ENCODE peak calls at places on chromosomes 5 and 9, in seven cellular contexts. One of them, this sample, is unnamed.
A peak's percentile ranks its signal among the peaks of the same experiment; 100 is the strongest.

GRCh38 chr5:172556262-172556661 is 84.8 kb upstream of the NEURL1B start:
- DNase-seq in effector memory CD4-positive, alpha-beta T cell: no peak
- DNase-seq in endodermal cell: no peak
- DNase-seq in aorta: peak; percentile 31
- DNase-seq in neuronal stem cell: no peak
- DNase-seq in AG04449: no peak
- DNase-seq in AG10803: no peak
- DNase-seq in this sample: no peak

GRCh38 chr9:75685059-75685458 is 205.4 kb upstream of the PCSK5 start:
- DNase-seq in effector memory CD4-positive, alpha-beta T cell: no peak
- DNase-seq in endodermal cell: no peak
- DNase-seq in aorta: no peak
- DNase-seq in neuronal stem cell: no peak
- DNase-seq in AG04449: no peak
- DNase-seq in AG10803: no peak
- DNase-seq in this sample: no peak

GRCh38 chr5:10323588-10324488 is 16.1 kb upstream of the CMBL start:
- DNase-seq in effector memory CD4-positive, alpha-beta T cell: no peak
- DNase-seq in endodermal cell: peak; percentile 26
- DNase-seq in aorta: no peak
- DNase-seq in neuronal stem cell: no peak
- DNase-seq in AG04449: no peak
- DNase-seq in AG10803: peak; percentile 81
- DNase-seq in this sample: no peak

GRCh38 chr5:44454002-44454401 is 64.8 kb upstream of the FGF10 start:
- DNase-seq in effector memory CD4-positive, alpha-beta T cell: no peak
- DNase-seq in endodermal cell: peak; percentile 69
- DNase-seq in aorta: no peak
- DNase-seq in neuronal stem cell: no peak
- DNase-seq in AG04449: no peak
- DNase-seq in AG10803: no peak
- DNase-seq in this sample: no peak

GRCh38 chr5:42745426-42745825 is 11.2 kb upstream of the CCDC152 start:
- DNase-seq in effector memory CD4-positive, alpha-beta T cell: no peak
- DNase-seq in endodermal cell: peak; percentile 89
- DNase-seq in aorta: no peak
- DNase-seq in neuronal stem cell: peak; percentile 24
- DNase-seq in AG04449: no peak
- DNase-seq in AG10803: no peak
- DNase-seq in this sample: no peak

GRCh38 chr9:86867658-86868313 is 79.5 kb downstream of the GAS1 start:
- DNase-seq in effector memory CD4-positive, alpha-beta T cell: no peak
- DNase-seq in endodermal cell: peak; percentile 67
- DNase-seq in aorta: no peak
- DNase-seq in neuronal stem cell: no peak
- DNase-seq in AG04449: no peak
- DNase-seq in AG10803: no peak
- DNase-seq in this sample: no peak

GRCh38 chr9:113875917-113876805 is at the start of gene ZNF618:
- DNase-seq in effector memory CD4-positive, alpha-beta T cell: no peak
- DNase-seq in endodermal cell: peak; percentile 75
- DNase-seq in aorta: peak; percentile 81
- DNase-seq in neuronal stem cell: peak; percentile 23
- DNase-seq in AG04449: no peak
- DNase-seq in AG10803: peak; percentile 27
- DNase-seq in this sample: no peak

GRCh38 chr5:147935032-147935431 is 28.7 kb upstream of the C5orf46 start:
- DNase-seq in effector memory CD4-positive, alpha-beta T cell: no peak
- DNase-seq in endodermal cell: no peak
- DNase-seq in aorta: no peak
- DNase-seq in neuronal stem cell: peak; percentile 11
- DNase-seq in AG04449: no peak
- DNase-seq in AG10803: peak; percentile 26
- DNase-seq in this sample: no peak

GRCh38 chr5:172763120-172763464 is 7.9 kb downstream of the DUSP1 start:
- DNase-seq in effector memory CD4-positive, alpha-beta T cell: no peak
- DNase-seq in endodermal cell: no peak
- DNase-seq in aorta: no peak
- DNase-seq in neuronal stem cell: no peak
- DNase-seq in AG04449: no peak
- DNase-seq in AG10803: no peak
- DNase-seq in this sample: no peak

DNA sequence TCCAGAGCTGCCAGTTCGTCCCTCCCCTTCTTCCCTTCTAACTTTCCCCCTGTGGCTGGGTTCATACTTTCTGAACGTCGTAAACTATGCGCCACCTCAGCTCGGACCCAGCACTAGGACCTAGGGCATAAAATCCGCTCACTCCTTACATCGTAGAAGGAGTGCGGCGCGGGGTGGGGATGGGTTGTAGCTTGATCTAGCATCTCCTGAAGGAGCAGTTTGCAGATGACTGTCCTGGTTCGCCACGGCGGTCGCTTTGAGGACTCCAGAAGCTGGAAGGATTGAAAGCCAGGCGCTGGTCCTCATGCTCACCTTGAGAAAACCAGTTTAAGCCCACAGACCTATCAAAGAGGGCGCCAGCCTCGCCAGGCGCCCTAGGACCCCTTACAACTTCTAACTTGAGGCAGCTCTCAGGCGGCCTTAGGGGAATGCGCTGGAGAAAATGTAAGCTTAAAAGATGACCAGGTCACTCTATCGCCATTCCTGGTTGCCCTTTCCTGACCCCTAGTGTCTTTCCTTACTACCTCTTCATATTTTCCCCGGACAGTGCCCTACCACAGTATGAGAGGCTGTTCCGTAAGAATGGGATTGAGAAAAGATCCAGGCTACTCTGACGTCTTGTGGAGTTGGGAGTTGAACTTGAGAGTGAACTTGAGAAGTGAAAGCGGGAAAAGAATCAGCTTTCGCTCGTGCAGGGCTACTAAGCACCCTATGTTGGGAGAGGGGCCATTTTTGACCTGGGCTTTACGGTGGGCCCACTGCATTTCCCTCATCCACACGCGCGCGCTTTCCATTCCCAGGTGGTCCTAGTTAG is 2.8 kb downstream of the RORB start:
- DNase-seq in effector memory CD4-positive, alpha-beta T cell: no peak
- DNase-seq in endodermal cell: peak; percentile 76
- DNase-seq in aorta: peak; percentile 69
- DNase-seq in neuronal stem cell: peak; percentile 21
- DNase-seq in AG04449: no peak
- DNase-seq in AG10803: no peak
- DNase-seq in this sample: no peak
- H3K4me3 ChIP-seq in effector memory CD4-positive, alpha-beta T cell: no peak overlapping the region
- H3K4me3 ChIP-seq in endodermal cell: peak overlapping the region; percentile 88
- H3K4me3 ChIP-seq in aorta: peak overlapping the region; percentile 3
- H3K4me3 ChIP-seq in neuronal stem cell: no peak overlapping the region
- H3K4me3 ChIP-seq in AG04449: no peak overlapping the region
- H3K4me3 ChIP-seq in AG10803: no peak overlapping the region
- H3K4me3 ChIP-seq in this sample: no peak overlapping the region

GRCh38 chr5:150507283-150508020 is 479 bp upstream of the NDST1 start:
- DNase-seq in effector memory CD4-positive, alpha-beta T cell: no peak
- DNase-seq in endodermal cell: no peak
- DNase-seq in aorta: no peak
- DNase-seq in neuronal stem cell: no peak
- DNase-seq in AG04449: no peak
- DNase-seq in AG10803: no peak
- DNase-seq in this sample: no peak

GRCh38 chr5:150510460-150511263 is 2.7 kb downstream of the NDST1 start:
- DNase-seq in effector memory CD4-positive, alpha-beta T cell: no peak
- DNase-seq in endodermal cell: no peak
- DNase-seq in aorta: no peak
- DNase-seq in neuronal stem cell: no peak
- DNase-seq in AG04449: no peak
- DNase-seq in AG10803: peak; percentile 73
- DNase-seq in this sample: no peak

GRCh38 chr5:150509992-150510391 is 2.1 kb downstream of the NDST1 start:
- DNase-seq in effector memory CD4-positive, alpha-beta T cell: no peak
- DNase-seq in endodermal cell: no peak
- DNase-seq in aorta: no peak
- DNase-seq in neuronal stem cell: no peak
- DNase-seq in AG04449: no peak
- DNase-seq in AG10803: no peak
- DNase-seq in this sample: no peak

GRCh38 chr5:150508021-150508640 is at the start of gene NDST1:
- DNase-seq in effector memory CD4-positive, alpha-beta T cell: no peak
- DNase-seq in endodermal cell: no peak
- DNase-seq in aorta: no peak
- DNase-seq in neuronal stem cell: no peak
- DNase-seq in AG04449: no peak
- DNase-seq in AG10803: no peak
- DNase-seq in this sample: no peak

GRCh38 chr5:150508828-150509227 is 897 bp downstream of the NDST1 start:
- DNase-seq in effector memory CD4-positive, alpha-beta T cell: no peak
- DNase-seq in endodermal cell: no peak
- DNase-seq in aorta: no peak
- DNase-seq in neuronal stem cell: no peak
- DNase-seq in AG04449: no peak
- DNase-seq in AG10803: no peak
- DNase-seq in this sample: no peak
- H3K4me3 ChIP-seq in effector memory CD4-positive, alpha-beta T cell: no peak overlapping the region
- H3K4me3 ChIP-seq in endodermal cell: no peak overlapping the region
- H3K4me3 ChIP-seq in aorta: no peak overlapping the region
- H3K4me3 ChIP-seq in neuronal stem cell: no peak overlapping the region
- H3K4me3 ChIP-seq in AG04449: no peak overlapping the region
- H3K4me3 ChIP-seq in AG10803: no peak overlapping the region
- H3K4me3 ChIP-seq in this sample: no peak overlapping the region

GRCh38 chr5:136014049-136014516 is 14.7 kb upstream of the TGFBI start:
- DNase-seq in effector memory CD4-positive, alpha-beta T cell: no peak
- DNase-seq in endodermal cell: peak; percentile 29
- DNase-seq in aorta: no peak
- DNase-seq in neuronal stem cell: no peak
- DNase-seq in AG04449: no peak
- DNase-seq in AG10803: no peak
- DNase-seq in this sample: peak; percentile 91
- H3K4me3 ChIP-seq in effector memory CD4-positive, alpha-beta T cell: no peak overlapping the region
- H3K4me3 ChIP-seq in endodermal cell: no peak overlapping the region
- H3K4me3 ChIP-seq in aorta: no peak overlapping the region
- H3K4me3 ChIP-seq in neuronal stem cell: no peak overlapping the region
- H3K4me3 ChIP-seq in AG04449: no peak overlapping the region
- H3K4me3 ChIP-seq in AG10803: no peak overlapping the region
- H3K4me3 ChIP-seq in this sample: no peak overlapping the region

DNA sequence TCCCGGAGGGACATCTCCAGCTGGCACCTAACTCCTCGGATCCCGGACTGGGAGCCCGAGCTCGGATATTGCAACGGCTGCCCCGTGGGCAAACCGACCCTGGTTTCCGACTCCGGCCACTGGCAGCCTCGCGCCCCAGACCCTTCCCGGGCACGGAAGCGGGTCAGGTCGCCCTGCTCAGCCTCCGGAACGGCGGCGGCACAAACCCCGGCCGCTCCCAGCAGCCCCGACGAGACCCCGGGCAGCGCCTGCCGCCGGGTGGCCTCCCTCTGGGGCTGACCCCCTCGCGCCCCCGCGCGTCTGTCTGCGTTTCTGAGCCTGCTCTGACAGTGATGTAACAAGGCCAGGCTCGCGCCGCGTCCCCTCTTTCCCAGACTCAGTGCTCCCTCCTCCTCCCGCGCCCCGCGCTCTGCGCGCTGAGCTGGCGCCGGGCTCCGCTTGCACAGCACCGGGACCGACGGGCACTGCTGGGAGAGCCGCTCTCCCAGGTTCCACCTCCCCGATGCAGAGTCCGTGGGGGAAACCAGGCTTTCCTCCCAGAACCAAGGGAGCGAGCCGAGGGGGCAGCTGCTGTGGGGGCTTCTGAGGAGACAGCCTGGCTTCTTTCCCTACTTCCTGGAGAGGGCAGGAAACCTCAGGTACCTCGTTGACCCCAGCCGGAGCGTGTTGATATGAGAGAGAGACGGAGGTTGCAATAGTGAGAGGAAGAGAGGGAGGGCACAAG is at the start of gene TMEM215:
- DNase-seq in effector memory CD4-positive, alpha-beta T cell: no peak
- DNase-seq in endodermal cell: peak; percentile 92
- DNase-seq in aorta: no peak
- DNase-seq in neuronal stem cell: peak; percentile 69
- DNase-seq in AG04449: no peak
- DNase-seq in AG10803: no peak
- DNase-seq in this sample: no peak
- H3K4me3 ChIP-seq in effector memory CD4-positive, alpha-beta T cell: no peak within 1 kb of the TSS
- H3K4me3 ChIP-seq in endodermal cell: peak within 1 kb of the TSS; percentile 79
- H3K4me3 ChIP-seq in aorta: no peak within 1 kb of the TSS
- H3K4me3 ChIP-seq in neuronal stem cell: peak within 1 kb of the TSS; percentile 14
- H3K4me3 ChIP-seq in AG04449: peak within 1 kb of the TSS; percentile 35
- H3K4me3 ChIP-seq in AG10803: no peak within 1 kb of the TSS
- H3K4me3 ChIP-seq in this sample: peak within 1 kb of the TSS; percentile 3

DNA sequence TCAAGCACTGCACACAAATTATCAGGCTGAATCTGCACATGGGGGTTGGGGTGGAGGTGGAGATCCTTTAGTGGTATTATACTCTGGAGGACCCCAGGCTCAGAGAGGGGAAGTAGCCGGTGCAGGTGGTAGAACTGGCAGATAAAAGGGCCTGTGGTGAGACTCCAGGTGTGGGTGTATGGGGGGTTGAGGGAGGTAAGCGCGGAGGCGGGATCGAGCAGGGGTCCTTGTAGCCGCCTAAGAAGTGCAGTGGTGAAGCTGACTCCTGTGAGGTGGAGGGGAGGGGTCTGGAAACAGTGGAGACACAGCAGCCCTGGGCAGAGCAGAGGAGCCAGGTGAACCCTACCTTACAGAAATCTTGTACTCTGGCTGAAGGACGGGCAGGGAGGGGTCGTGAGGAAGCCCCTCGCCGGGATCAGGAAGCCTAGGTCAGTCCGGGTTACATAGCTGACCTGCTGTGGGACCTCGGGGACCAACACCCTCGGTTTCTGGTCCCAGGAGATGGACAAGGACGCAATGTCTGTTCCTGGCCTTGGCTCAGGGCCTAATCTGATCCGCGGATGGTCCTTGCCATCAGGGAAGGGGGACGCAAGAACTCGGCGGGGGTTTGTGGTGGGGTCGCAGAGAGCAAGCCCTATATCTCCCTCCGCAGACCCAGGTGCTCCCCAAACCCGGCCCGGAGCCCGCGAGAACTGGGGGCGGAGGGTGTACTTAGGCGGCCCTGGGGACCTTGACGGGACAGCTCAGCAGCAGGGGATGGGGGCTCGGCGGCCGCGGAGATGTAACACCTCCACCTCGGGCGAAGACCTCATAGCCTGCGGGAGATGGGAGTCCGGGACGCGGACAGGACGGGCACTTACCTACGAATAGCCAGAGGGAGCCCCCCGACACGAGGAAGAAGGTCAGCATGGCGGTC is 555 bp downstream of the ACSL6 start:
- DNase-seq in effector memory CD4-positive, alpha-beta T cell: no peak
- DNase-seq in endodermal cell: peak; percentile 59
- DNase-seq in aorta: peak; percentile 50
- DNase-seq in neuronal stem cell: no peak
- DNase-seq in AG04449: no peak
- DNase-seq in AG10803: no peak
- DNase-seq in this sample: no peak
- H3K4me3 ChIP-seq in effector memory CD4-positive, alpha-beta T cell: peak overlapping the region; percentile 72
- H3K4me3 ChIP-seq in endodermal cell: peak overlapping the region; percentile 62
- H3K4me3 ChIP-seq in aorta: peak overlapping the region; percentile 65
- H3K4me3 ChIP-seq in neuronal stem cell: peak overlapping the region; percentile 41
- H3K4me3 ChIP-seq in AG04449: peak overlapping the region; percentile 29
- H3K4me3 ChIP-seq in AG10803: peak overlapping the region; percentile 39
- H3K4me3 ChIP-seq in this sample: peak overlapping the region; percentile 50